ENCODE peak calls at places on chromosomes 7 and 10, in four cellular contexts. One of them, this sample, is unnamed.

GRCh38 chr10:101578192-101578591 is 9.9 kb downstream of the POLL start:
- DNase-seq in fibroblast of lung: no peak
- DNase-seq in neural progenitor cell: no peak
- DNase-seq in SK-N-SH: no peak
- DNase-seq in this sample: no peak

GRCh38 chr7:4724648-4725013 is 42.5 kb downstream of the FOXK1 start:
- DNase-seq in fibroblast of lung: peak; percentile 32
- DNase-seq in SK-N-SH: peak; percentile 67
- DNase-seq in neural progenitor cell: no peak
- DNase-seq in this sample: peak; percentile 18

GRCh38 chr10:119459681-119460340 is 82.7 kb downstream of the RGS10 start:
- DNase-seq in fibroblast of lung: no peak
- DNase-seq in SK-N-SH: no peak
- DNase-seq in neural progenitor cell: no peak
- DNase-seq in this sample: no peak

GRCh38 chr7:90768301-90768700 is 172.2 kb downstream of the CDK14 start:
- DNase-seq in SK-N-SH: no peak
- DNase-seq in fibroblast of lung: no peak
- DNase-seq in neural progenitor cell: no peak
- DNase-seq in this sample: no peak

GRCh38 chr10:59301067-59301674 is 61.2 kb downstream of the FAM13C start:
- DNase-seq in SK-N-SH: no peak
- DNase-seq in neural progenitor cell: no peak
- DNase-seq in fibroblast of lung: peak; percentile 45
- DNase-seq in this sample: no peak

GRCh38 chr10:100904903-100905302 is 7.9 kb upstream of the SLF2 start:
- DNase-seq in SK-N-SH: no peak
- DNase-seq in fibroblast of lung: no peak
- DNase-seq in neural progenitor cell: no peak
- DNase-seq in this sample: no peak

GRCh38 chr10:44295619-44296222 is 89.2 kb downstream of the CXCL12 start:
- DNase-seq in neural progenitor cell: no peak
- DNase-seq in fibroblast of lung: no peak
- DNase-seq in SK-N-SH: no peak
- DNase-seq in this sample: no peak

GRCh38 chr10:47020491-47020890 is 109.3 kb downstream of the PTPN20 start:
- DNase-seq in neural progenitor cell: no peak
- DNase-seq in fibroblast of lung: no peak
- DNase-seq in SK-N-SH: no peak
- DNase-seq in this sample: peak; percentile 36

GRCh38 chr7:129169171-129169643 is 19.2 kb upstream of the SMO start:
- DNase-seq in SK-N-SH: no peak
- DNase-seq in neural progenitor cell: peak; percentile 80
- DNase-seq in fibroblast of lung: peak; percentile 42
- DNase-seq in this sample: peak; percentile 55

GRCh38 chr7:25124485-25125136 is 449 bp downstream of the CYCS start:
- DNase-seq in fibroblast of lung: peak; percentile 32
- DNase-seq in neural progenitor cell: peak; percentile 11
- DNase-seq in SK-N-SH: peak; percentile 35
- DNase-seq in this sample: no peak

GRCh38 chr7:67843001-67843400 is 846.4 kb downstream of the TYW1 start:
- DNase-seq in fibroblast of lung: no peak
- DNase-seq in SK-N-SH: no peak
- DNase-seq in neural progenitor cell: peak; percentile 14
- DNase-seq in this sample: no peak

GRCh38 chr7:125195156-125195555 is 265.5 kb upstream of the POT1 start:
- DNase-seq in SK-N-SH: no peak
- DNase-seq in neural progenitor cell: no peak
- DNase-seq in fibroblast of lung: no peak
- DNase-seq in this sample: no peak

GRCh38 chr10:33616921-33617320 is 282.5 kb upstream of the NRP1 start:
- DNase-seq in SK-N-SH: no peak
- DNase-seq in neural progenitor cell: no peak
- DNase-seq in fibroblast of lung: peak; percentile 27
- DNase-seq in this sample: peak; percentile 47

GRCh38 chr7:80807166-80807900 is 111.5 kb downstream of the SEMA3C start:
- DNase-seq in SK-N-SH: no peak
- DNase-seq in neural progenitor cell: no peak
- DNase-seq in fibroblast of lung: no peak
- DNase-seq in this sample: peak; percentile 44

GRCh38 chr7:24732646-24733413 is 24.4 kb downstream of the GSDME start:
- DNase-seq in neural progenitor cell: no peak
- DNase-seq in fibroblast of lung: peak; percentile 66
- DNase-seq in SK-N-SH: no peak
- DNase-seq in this sample: peak; percentile 72

GRCh38 chr10:99854860-99855259 is 72.4 kb downstream of the ABCC2 start:
- DNase-seq in fibroblast of lung: peak; percentile 87
- DNase-seq in neural progenitor cell: peak; percentile 64
- DNase-seq in SK-N-SH: peak; percentile 50
- DNase-seq in this sample: peak; percentile 57

GRCh38 chr10:121610798-121611325 is 12.6 kb upstream of the FGFR2 start:
- DNase-seq in SK-N-SH: no peak
- DNase-seq in fibroblast of lung: no peak
- DNase-seq in neural progenitor cell: no peak
- DNase-seq in this sample: no peak

GRCh38 chr10:86966008-86966654 is 2.2 kb upstream of the ADIRF start:
- DNase-seq in neural progenitor cell: no peak
- DNase-seq in SK-N-SH: no peak
- DNase-seq in fibroblast of lung: no peak
- DNase-seq in this sample: no peak
- H3K9ac ChIP-seq in neural progenitor cell: no peak overlapping the region
- H3K9ac ChIP-seq in SK-N-SH: no peak overlapping the region
- H3K9ac ChIP-seq in fibroblast of lung: no peak overlapping the region
- H3K9ac ChIP-seq in this sample: peak overlapping the region; percentile 41

GRCh38 chr10:19668104-19668503 is 148.1 kb upstream of the PLXDC2 start:
- DNase-seq in fibroblast of lung: no peak
- DNase-seq in SK-N-SH: no peak
- DNase-seq in neural progenitor cell: no peak
- DNase-seq in this sample: no peak
- H3K4me3 ChIP-seq in fibroblast of lung: no peak overlapping the region
- H3K4me3 ChIP-seq in SK-N-SH: no peak overlapping the region
- H3K4me3 ChIP-seq in neural progenitor cell: no peak overlapping the region
- H3K4me3 ChIP-seq in this sample: no peak overlapping the region

GRCh38 chr10:5895804-5896203 is 5.8 kb downstream of the FBH1 start:
- DNase-seq in fibroblast of lung: no peak
- DNase-seq in SK-N-SH: no peak
- DNase-seq in neural progenitor cell: peak; percentile 21
- DNase-seq in this sample: no peak
- H3K4me1 ChIP-seq in fibroblast of lung: peaks cover 6% of the 10 kb centered on the region
- H3K4me1 ChIP-seq in SK-N-SH: peaks cover 6% of the 10 kb centered on the region
- H3K4me1 ChIP-seq in neural progenitor cell: peaks cover 25% of the 10 kb centered on the region
- H3K4me1 ChIP-seq in this sample: peaks cover 20% of the 10 kb centered on the region

DNA sequence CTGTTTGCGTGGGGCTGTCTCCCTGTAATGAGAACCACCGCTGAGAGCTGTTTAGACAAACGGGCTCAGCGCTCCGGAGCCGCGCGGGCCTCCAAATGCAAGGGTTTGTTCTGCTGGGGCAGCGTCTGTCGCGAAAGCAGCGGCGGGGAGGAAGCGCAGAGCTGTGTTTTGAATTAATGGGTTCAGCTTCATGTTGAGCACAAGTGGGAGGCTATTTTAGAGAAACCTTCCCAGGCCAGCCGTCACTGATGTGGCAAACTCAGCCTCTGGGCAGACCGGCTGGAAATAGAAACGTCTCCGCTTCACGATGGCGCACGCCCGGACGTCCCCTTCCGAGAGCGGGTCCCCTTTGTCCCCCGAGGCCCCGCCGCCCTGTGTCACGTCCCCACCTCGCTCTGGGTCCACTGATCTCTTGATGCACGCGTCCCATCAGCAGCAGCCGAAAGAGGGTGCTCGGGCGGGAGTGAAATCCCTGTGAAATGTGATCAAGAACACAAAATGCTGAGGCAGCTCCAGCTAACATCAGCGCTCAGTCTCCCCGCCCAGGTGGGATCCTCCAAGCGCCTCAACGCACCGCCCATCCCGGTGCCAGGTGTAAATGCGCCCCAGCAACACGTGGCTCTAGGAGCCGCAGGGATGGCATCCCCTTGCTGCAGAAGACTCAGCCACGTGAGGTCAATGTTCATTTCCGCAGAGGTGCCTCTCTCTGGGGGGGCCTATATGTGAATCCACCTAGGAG is 44.9 kb downstream of the BAMBI start:
- DNase-seq in SK-N-SH: peak; percentile 71
- DNase-seq in neural progenitor cell: peak; percentile 60
- DNase-seq in fibroblast of lung: peak; percentile 34
- DNase-seq in this sample: peak; percentile 68
- H3K9ac ChIP-seq in SK-N-SH: peak overlapping the region; percentile 5
- H3K9ac ChIP-seq in neural progenitor cell: no peak overlapping the region
- H3K9ac ChIP-seq in fibroblast of lung: no peak overlapping the region
- H3K9ac ChIP-seq in this sample: peak overlapping the region; percentile 71

GRCh38 chr10:15877836-15878576 is 17.7 kb upstream of the MINDY3 start:
- DNase-seq in neural progenitor cell: peak; percentile 2
- DNase-seq in SK-N-SH: no peak
- DNase-seq in fibroblast of lung: no peak
- DNase-seq in this sample: no peak
- H3K4me3 ChIP-seq in neural progenitor cell: no peak overlapping the region
- H3K4me3 ChIP-seq in SK-N-SH: no peak overlapping the region
- H3K4me3 ChIP-seq in fibroblast of lung: no peak overlapping the region
- H3K4me3 ChIP-seq in this sample: no peak overlapping the region

GRCh38 chr10:90342480-90342879 is 515.4 kb downstream of the HTR7 start:
- DNase-seq in fibroblast of lung: no peak
- DNase-seq in neural progenitor cell: no peak
- DNase-seq in SK-N-SH: no peak
- DNase-seq in this sample: no peak
- H3K4me1 ChIP-seq in fibroblast of lung: no peaks in the 10 kb centered on the region
- H3K4me1 ChIP-seq in neural progenitor cell: no peaks in the 10 kb centered on the region
- H3K4me1 ChIP-seq in SK-N-SH: no peaks in the 10 kb centered on the region
- H3K4me1 ChIP-seq in this sample: no peaks in the 10 kb centered on the region

DNA sequence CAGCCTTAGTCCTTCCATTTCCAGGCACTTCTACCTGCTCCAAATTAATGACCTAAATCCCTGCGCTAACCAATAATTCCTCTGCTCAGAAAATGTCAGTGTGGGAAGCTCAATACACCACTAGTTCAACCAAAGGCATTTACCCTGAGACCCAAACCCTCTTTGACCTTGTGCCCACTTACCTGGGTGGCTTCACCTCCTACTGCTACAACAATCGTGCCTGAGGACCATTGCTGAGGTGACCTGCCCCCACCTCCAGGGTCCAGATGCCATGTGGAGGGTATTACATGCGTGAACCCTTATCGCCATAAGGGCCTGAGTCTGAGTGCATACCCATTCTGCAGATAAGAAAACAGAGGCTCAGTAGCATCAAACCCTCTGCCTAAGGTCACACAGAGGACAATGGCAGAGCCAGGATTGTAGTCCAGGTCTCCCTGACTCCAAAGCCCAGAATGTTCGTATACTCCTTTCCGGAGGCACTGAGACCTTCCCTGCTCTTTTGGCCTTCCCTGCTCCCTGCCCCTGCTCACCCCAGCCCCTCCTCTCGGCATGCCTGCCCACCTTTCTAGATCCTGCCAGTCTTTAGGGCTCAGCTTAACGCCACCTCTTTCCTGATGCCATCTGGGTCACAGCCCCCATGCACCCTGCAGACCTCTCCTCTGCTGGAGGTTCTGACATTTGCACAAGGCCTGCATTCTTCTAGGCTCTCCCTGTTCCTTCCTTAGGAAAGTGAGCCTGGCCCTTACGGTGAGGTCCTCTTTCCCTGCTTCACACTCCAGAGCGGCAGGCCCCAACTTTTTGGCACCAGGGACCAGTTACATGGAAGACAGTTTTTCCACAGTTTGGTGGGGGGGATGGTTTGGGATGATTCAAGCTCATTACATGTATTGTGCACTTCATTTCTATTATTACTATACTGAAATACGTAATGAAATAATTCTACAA is 94.9 kb downstream of the CHST15 start:
- DNase-seq in fibroblast of lung: no peak
- DNase-seq in SK-N-SH: peak; percentile 9
- DNase-seq in neural progenitor cell: no peak
- DNase-seq in this sample: no peak
- H3K9ac ChIP-seq in fibroblast of lung: no peak overlapping the region
- H3K9ac ChIP-seq in SK-N-SH: no peak overlapping the region
- H3K9ac ChIP-seq in neural progenitor cell: no peak overlapping the region
- H3K9ac ChIP-seq in this sample: no peak overlapping the region

DNA sequence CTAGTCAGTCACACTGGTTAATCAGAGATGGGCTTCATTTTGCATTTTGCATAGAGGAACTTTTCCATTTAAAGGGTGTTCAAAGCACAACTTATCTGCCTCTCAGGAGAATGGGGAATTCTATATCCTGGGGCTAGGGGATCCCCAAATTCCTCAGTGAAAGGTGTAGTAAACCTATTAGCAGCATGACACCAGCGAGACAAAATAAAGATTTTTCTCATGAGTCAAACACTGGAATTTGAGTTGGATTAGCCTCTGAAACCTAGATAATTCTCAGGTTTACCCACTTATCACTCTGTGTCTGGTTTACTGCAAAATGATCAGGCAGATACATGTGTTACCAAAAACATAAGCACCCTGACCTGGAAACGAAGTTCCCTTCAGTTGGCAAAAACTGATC is 2.1 kb downstream of the AFAP1L2 start:
- DNase-seq in fibroblast of lung: no peak
- DNase-seq in SK-N-SH: no peak
- DNase-seq in neural progenitor cell: no peak
- DNase-seq in this sample: no peak
- H3K4me3 ChIP-seq in fibroblast of lung: no peak overlapping the region
- H3K4me3 ChIP-seq in SK-N-SH: no peak overlapping the region
- H3K4me3 ChIP-seq in neural progenitor cell: no peak overlapping the region
- H3K4me3 ChIP-seq in this sample: no peak overlapping the region